ENCODE peak calls at places on chromosomes 4 and X, in four cellular contexts. P, H, R and D are unnamed samples. For H3K4me1, the result is how much of the 10 kb centered on the place peaks cover.

GRCh38 chr4:77045490-77045889 is 30.3 kb downstream of the CCNI start:
- DNase-seq in P (no peak), H (no peak), R (no peak), D (no peak)

GRCh38 chrX:74248889-74249288 is 55.1 kb upstream of the ZCCHC13 start:
- DNase-seq in P (no peak), H (peak), R (no peak), D (no peak)

GRCh38 chr4:26468283-26468949 is 21.9 kb downstream of the CCKAR start:
- DNase-seq in P (no peak), H (no peak), R (no peak), D (no peak)

GRCh38 chr4:37601527-37601926 is 84.6 kb downstream of the RELL1 start:
- DNase-seq in P (no peak), H (peak), R (no peak), D (no peak)

GRCh38 chrX:136251042-136251991 is at the start of gene MAP7D3:
- DNase-seq in P (no peak), H (peak), R (peak), D (peak)

GRCh38 chr4:74932832-74933561 is at the start of gene PARM1:
- DNase-seq in P (no peak), H (peak), R (no peak), D (peak)

GRCh38 chr4:8473920-8474590 is 33.5 kb downstream of the TRMT44 start:
- DNase-seq in P (no peak), H (no peak), R (no peak), D (no peak)

GRCh38 chr4:54449999-54450398 is 207.8 kb upstream of the KIT start:
- DNase-seq in P (no peak), H (no peak), R (no peak), D (no peak)

GRCh38 chrX:18146954-18147353 is 73.7 kb downstream of the BEND2 start:
- DNase-seq in P (no peak), H (no peak), R (no peak), D (no peak)

GRCh38 chrX:39592776-39593175 is 505.0 kb downstream of the BCOR start:
- DNase-seq in P (no peak), H (no peak), R (no peak), D (no peak)

GRCh38 chrX:152632445-152633097 is 5.1 kb upstream of the GABRQ start:
- DNase-seq in P (no peak), H (peak), R (no peak), D (no peak)

GRCh38 chrX:105313596-105313995 is 93.1 kb upstream of the TEX13A start:
- DNase-seq in P (no peak), H (no peak), R (no peak), D (no peak)

GRCh38 chr4:6198278-6198677 is 2.1 kb downstream of the JAKMIP1 start:
- DNase-seq in P (no peak), H (no peak), R (peak), D (peak)

GRCh38 chr4:83328486-83328885 is 6.2 kb downstream of the HPSE start:
- DNase-seq in P (no peak), H (no peak), R (no peak), D (no peak)

GRCh38 chr4:185387957-185388356 is 7.8 kb downstream of the LRP2BP start:
- DNase-seq in P (no peak), H (no peak), R (no peak), D (no peak)

GRCh38 chr4:4533461-4534169 is 8.2 kb downstream of the STX18 start:
- DNase-seq in P (no peak), H (no peak), R (no peak), D (no peak)

GRCh38 chr4:175062183-175062592 is 144.0 kb downstream of the ADAM29 start:
- DNase-seq in P (no peak), H (no peak), R (no peak), D (no peak)

GRCh38 chrX:11451133-11451532 is 157.9 kb downstream of the AMELX start:
- DNase-seq in P (no peak), H (no peak), R (no peak), D (no peak)

GRCh38 chr4:57981123-57981522 is 870.9 kb upstream of the IGFBP7 start:
- DNase-seq in P (no peak), H (no peak), R (no peak), D (no peak)

GRCh38 chrX:130631011-130631410 is 229.2 kb downstream of the RBMX2 start:
- DNase-seq in P (no peak), H (no peak), R (no peak), D (no peak)

GRCh38 chrX:125507119-125507518 is 187.4 kb downstream of the TEX13C start:
- DNase-seq in P (no peak), H (no peak), R (no peak), D (no peak)

GRCh38 chrX:2828404-2829065 is at the start of gene GYG2:
- DNase-seq in P (no peak), H (no peak), R (no peak), D (no peak)

GRCh38 chr4:164136181-164136616 is 617.7 kb upstream of the SMIM31 start:
- DNase-seq in P (no peak), H (no peak), R (no peak), D (no peak)

GRCh38 chrX:139094671-139095592 is 383.4 kb upstream of the FGF13 start:
- DNase-seq in P (no peak), H (no peak), R (no peak), D (no peak)

GRCh38 chrX:82163701-82164100 is 961.8 kb downstream of the SH3BGRL start:
- DNase-seq in P (no peak), H (no peak), R (no peak), D (no peak)

GRCh38 chr4:2837904-2838496 is 5.6 kb upstream of the ADD1 start:
- DNase-seq in P (no peak), H (no peak), R (peak), D (peak)

GRCh38 chr4:138861130-138861529 is 154.5 kb upstream of the NOCT start:
- DNase-seq in P (no peak), H (no peak), R (no peak), D (no peak)

GRCh38 chr4:67152976-67153375 is 392.3 kb downstream of the CENPC start:
- DNase-seq in P (no peak), H (no peak), R (no peak), D (no peak)

GRCh38 chr4:184288451-184289178 is 70.9 kb upstream of the ENPP6 start:
- DNase-seq in P (peak), H (no peak), R (no peak), D (no peak)

GRCh38 chrX:120749141-120749846 is 119.4 kb upstream of the C1GALT1C1 start:
- DNase-seq in P (no peak), H (no peak), R (no peak), D (no peak)
- H3K4me1 ChIP-seq in P (under half), H (under half), R (under half), D (under half)

GRCh38 chrX:38006283-38006682 is at the start of gene SYTL5:
- DNase-seq in P (no peak), H (no peak), R (no peak), D (no peak)
- H3K4me1 ChIP-seq in P (under half), H (under half), R (under half), D (under half)

DNA sequence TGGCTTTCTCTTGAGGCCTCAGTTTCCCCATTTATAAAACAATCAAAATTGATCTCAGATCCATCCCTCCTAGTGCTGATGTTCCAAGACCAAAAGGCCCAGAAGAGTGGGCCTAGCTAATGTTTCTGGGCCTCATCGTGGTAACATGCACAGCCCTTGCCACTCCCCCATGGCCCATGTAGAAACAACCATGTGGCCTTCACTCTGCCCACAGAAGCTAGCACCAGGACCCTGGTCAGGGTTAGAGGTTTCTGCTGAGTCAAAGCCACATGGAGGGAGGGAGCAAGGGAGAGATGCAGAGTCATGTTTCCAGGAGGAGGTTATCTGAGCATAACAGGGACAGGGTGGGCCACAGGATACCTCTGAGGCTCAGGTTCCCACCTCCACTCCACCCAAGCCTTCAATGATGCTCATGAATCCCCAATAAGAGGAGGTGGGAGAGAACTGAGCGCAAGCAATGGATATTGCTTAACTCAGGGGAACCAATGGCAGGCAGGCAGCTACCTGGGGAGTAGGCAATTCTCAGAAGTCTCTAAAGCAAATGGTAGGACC is 16.9 kb downstream of the OTUD5 start:
- DNase-seq in P (no peak), H (no peak), R (no peak), D (no peak)
- H3K4me1 ChIP-seq in P (half or more), H (under half), R (half or more), D (under half)

GRCh38 chrX:12972867-12973560 is 1.9 kb upstream of the TMSB4X start:
- DNase-seq in P (no peak), H (no peak), R (no peak), D (no peak)

GRCh38 chrX:12973561-12974216 is 1.2 kb upstream of the TMSB4X start:
- DNase-seq in P (no peak), H (no peak), R (peak), D (no peak)

GRCh38 chrX:12974797-12975669 is at the start of gene TMSB4X:
- DNase-seq in P (no peak), H (peak), R (peak), D (peak)

GRCh38 chrX:12975670-12975965 is 708 bp downstream of the TMSB4X start:
- DNase-seq in P (no peak), H (peak), R (no peak), D (no peak)

DNA sequence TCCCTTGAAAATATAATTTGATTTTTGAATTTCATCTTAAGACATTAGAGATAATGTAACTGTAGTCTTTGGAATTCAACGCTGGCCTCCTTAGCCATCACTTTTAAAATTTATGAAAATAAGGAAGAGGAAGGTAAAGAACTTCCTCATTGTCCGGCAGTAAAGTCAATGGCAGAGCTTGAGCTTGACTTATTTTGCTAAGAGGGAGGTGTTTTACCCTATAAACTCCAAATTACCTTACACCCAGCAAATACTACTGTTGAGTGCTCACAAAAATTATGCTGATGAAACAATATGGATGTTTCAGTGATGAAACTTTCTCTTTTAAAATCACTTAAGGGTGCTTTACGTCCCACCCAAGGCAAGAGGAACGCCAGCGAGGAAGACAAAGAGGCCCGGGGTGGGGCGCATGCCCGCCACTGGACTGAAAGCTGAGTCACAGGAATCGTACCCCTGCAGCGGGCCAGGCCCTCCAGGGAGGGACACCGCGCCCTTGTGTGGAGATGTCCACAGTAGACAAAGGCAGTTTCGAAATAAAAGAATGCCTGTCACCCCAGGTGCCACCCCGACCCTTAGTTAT is 603 bp upstream of the TMSB4X start:
- DNase-seq in P (no peak), H (peak), R (peak), D (peak)
- H3K4me1 ChIP-seq in P (under half), H (under half), R (under half), D (under half)

GRCh38 chr4:143302526-143302925 is 34.1 kb upstream of the GAB1 start:
- DNase-seq in P (no peak), H (no peak), R (no peak), D (no peak)
- H3K4me1 ChIP-seq in P (under half), H (under half), R (under half), D (under half)